ENCODE peak calls at places on chromosomes 4 and X, in four cellular contexts. One of them, this sample, is unnamed.

GRCh38 chr4:122152699-122153328 is 683 bp downstream of the BLTP1 start:
- DNase-seq in neural progenitor cell: peak; percentile 58
- DNase-seq in PC-3: peak; percentile 8
- DNase-seq in GM23248: peak; percentile 65
- DNase-seq in this sample: no peak

GRCh38 chr4:15339732-15340131 is 88.1 kb upstream of the C1QTNF7 start:
- DNase-seq in neural progenitor cell: no peak
- DNase-seq in PC-3: no peak
- DNase-seq in GM23248: no peak
- DNase-seq in this sample: no peak

GRCh38 chr4:2700031-2700430 is 56.1 kb downstream of the TNIP2 start:
- DNase-seq in neural progenitor cell: no peak
- DNase-seq in PC-3: no peak
- DNase-seq in GM23248: no peak
- DNase-seq in this sample: no peak

GRCh38 chr4:166144607-166145006 is 271.6 kb downstream of the TLL1 start:
- DNase-seq in neural progenitor cell: no peak
- DNase-seq in PC-3: no peak
- DNase-seq in GM23248: no peak
- DNase-seq in this sample: no peak

GRCh38 chr4:8744083-8744805 is 127.4 kb downstream of the HMX1 start:
- DNase-seq in neural progenitor cell: no peak
- DNase-seq in PC-3: no peak
- DNase-seq in GM23248: no peak
- DNase-seq in this sample: no peak

GRCh38 chrX:641671-642435 is 11.3 kb downstream of the SHOX start:
- DNase-seq in neural progenitor cell: no peak
- DNase-seq in PC-3: no peak
- DNase-seq in GM23248: no peak
- DNase-seq in this sample: no peak

GRCh38 chrX:54452920-54453319 is 12.7 kb downstream of the TSR2 start:
- DNase-seq in neural progenitor cell: peak; percentile 57
- DNase-seq in PC-3: peak; percentile 9
- DNase-seq in GM23248: peak; percentile 43
- DNase-seq in this sample: no peak

GRCh38 chrX:85992811-85993229 is 54.5 kb downstream of the CHM start:
- DNase-seq in neural progenitor cell: no peak
- DNase-seq in PC-3: peak; percentile 69
- DNase-seq in GM23248: peak; percentile 59
- DNase-seq in this sample: no peak

GRCh38 chr4:20019310-20020015 is 232.2 kb upstream of the SLIT2 start:
- DNase-seq in neural progenitor cell: no peak
- DNase-seq in PC-3: peak; percentile 82
- DNase-seq in GM23248: peak; percentile 59
- DNase-seq in this sample: no peak

GRCh38 chr4:64417974-64418373 is 8.7 kb upstream of the TECRL start:
- DNase-seq in neural progenitor cell: peak; percentile 18
- DNase-seq in PC-3: peak; percentile 73
- DNase-seq in GM23248: peak; percentile 1
- DNase-seq in this sample: no peak

GRCh38 chr4:145538636-145539035 is 57.0 kb downstream of the SMAD1 start:
- DNase-seq in neural progenitor cell: no peak
- DNase-seq in PC-3: no peak
- DNase-seq in GM23248: no peak
- DNase-seq in this sample: no peak

GRCh38 chr4:37244583-37245390 is at the start of gene NWD2:
- DNase-seq in neural progenitor cell: peak; percentile 74
- DNase-seq in PC-3: no peak
- DNase-seq in GM23248: peak; percentile 25
- DNase-seq in this sample: no peak

GRCh38 chr4:148015058-148015457 is 283.2 kb downstream of the ARHGAP10 start:
- DNase-seq in neural progenitor cell: no peak
- DNase-seq in PC-3: no peak
- DNase-seq in GM23248: no peak
- DNase-seq in this sample: no peak

GRCh38 chrX:2408856-2409255 is 91.9 kb downstream of the DHRSX start:
- DNase-seq in neural progenitor cell: no peak
- DNase-seq in PC-3: no peak
- DNase-seq in GM23248: no peak
- DNase-seq in this sample: no peak

GRCh38 chr4:80024335-80024734 is 48.7 kb downstream of the ANTXR2 start:
- DNase-seq in neural progenitor cell: no peak
- DNase-seq in PC-3: no peak
- DNase-seq in GM23248: no peak
- DNase-seq in this sample: no peak

GRCh38 chr4:90099795-90100194 is 27.4 kb upstream of the CCSER1 start:
- DNase-seq in neural progenitor cell: no peak
- DNase-seq in PC-3: peak; percentile 72
- DNase-seq in GM23248: peak; percentile 8
- DNase-seq in this sample: no peak

GRCh38 chr4:32689520-32689919 is 1969.4 kb downstream of the PCDH7 start:
- DNase-seq in neural progenitor cell: no peak
- DNase-seq in PC-3: peak; percentile 82
- DNase-seq in GM23248: no peak
- DNase-seq in this sample: no peak

GRCh38 chr4:62670509-62670908 is 1470.4 kb downstream of the ADGRL3 start:
- DNase-seq in neural progenitor cell: no peak
- DNase-seq in PC-3: no peak
- DNase-seq in GM23248: no peak
- DNase-seq in this sample: no peak

GRCh38 chrX:132086717-132087116 is 41.1 kb downstream of the FRMD7 start:
- DNase-seq in neural progenitor cell: no peak
- DNase-seq in PC-3: peak; percentile 65
- DNase-seq in GM23248: peak; percentile 20
- DNase-seq in this sample: no peak

GRCh38 chr4:172978848-172979247 is 189.8 kb upstream of the GALNT7 start:
- DNase-seq in neural progenitor cell: no peak
- DNase-seq in PC-3: no peak
- DNase-seq in GM23248: no peak
- DNase-seq in this sample: no peak

DNA sequence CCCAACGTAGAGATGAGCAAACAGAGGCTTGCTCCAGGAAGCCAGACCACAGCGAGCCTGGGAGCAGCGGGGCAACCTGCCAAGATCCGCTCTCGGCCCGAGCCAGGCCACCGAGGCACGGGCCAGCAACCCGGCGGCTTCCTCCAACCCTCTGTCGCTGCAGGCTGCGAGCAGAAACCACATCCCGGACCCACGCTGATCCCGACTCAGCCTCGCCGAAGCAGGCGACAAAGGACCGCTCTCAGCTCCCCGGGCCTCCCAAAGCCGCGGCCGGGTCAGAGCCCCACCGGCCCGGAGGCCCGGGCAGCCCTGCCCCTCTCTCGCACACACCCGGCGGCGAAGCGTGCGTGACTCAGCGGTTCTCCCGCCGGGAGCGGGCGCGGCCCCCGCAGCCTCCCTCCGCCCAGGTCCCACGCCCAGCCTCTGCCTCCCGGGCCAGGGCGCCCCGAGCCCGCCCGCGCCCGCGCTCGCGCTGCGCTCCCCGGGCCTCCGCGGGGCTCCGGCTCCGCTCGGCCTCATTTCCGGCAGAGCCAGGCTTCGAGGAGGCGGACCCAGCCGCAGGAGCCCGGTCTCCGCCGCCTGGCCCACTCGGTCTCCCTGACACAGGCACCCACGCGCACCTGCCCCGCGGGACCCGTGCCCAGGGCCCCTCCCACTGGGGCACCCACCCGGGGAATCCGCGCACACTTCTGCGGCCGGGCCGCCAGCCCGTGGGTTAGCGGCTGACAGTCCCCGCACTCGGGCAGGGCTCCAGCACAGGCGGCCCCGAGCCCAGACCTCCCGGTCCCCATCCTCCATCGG is 1.7 kb downstream of the PPP2R2C start:
- DNase-seq in neural progenitor cell: peak; percentile 66
- DNase-seq in PC-3: peak; percentile 68
- DNase-seq in GM23248: peak; percentile 63
- DNase-seq in this sample: no peak
- TF ChIP-seq EZH2 in neural progenitor cell: peak; percentile 75
- TF ChIP-seq EZH2 in PC-3: no peak
- TF ChIP-seq EZH2 in GM23248: no peak
- TF ChIP-seq EZH2 in this sample: no peak

GRCh38 chrX:13029341-13029740 is 15.1 kb downstream of the FAM9C start:
- DNase-seq in neural progenitor cell: no peak
- DNase-seq in PC-3: peak; percentile 80
- DNase-seq in GM23248: peak; percentile 48
- DNase-seq in this sample: no peak
- H3K4me3 ChIP-seq in neural progenitor cell: peak overlapping the region; percentile 23
- H3K4me3 ChIP-seq in PC-3: peak overlapping the region; percentile 44
- H3K4me3 ChIP-seq in GM23248: peak overlapping the region; percentile 42
- H3K4me3 ChIP-seq in this sample: peak overlapping the region; percentile 67

DNA sequence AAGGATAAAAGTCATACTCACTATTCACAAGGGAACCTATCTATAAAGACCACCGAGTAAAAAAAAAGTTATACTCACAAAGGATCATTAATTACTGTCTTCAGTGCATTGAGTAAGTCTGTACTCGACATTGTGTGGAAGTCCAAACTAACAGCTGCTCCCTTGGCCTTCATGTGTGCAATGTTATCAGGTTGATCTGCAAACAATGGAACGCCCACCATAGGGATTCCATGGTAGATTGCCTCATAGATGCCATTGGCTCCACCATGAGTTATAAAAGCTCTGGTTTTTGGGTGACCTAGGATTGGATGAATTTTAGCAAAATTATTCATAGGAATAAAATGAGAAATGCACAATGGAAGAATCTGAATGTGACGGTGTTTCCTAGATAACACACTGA is 10.6 kb downstream of the UGT2B4 start:
- DNase-seq in neural progenitor cell: no peak
- DNase-seq in PC-3: no peak
- DNase-seq in GM23248: no peak
- DNase-seq in this sample: no peak
- H3K9me3 ChIP-seq in neural progenitor cell: no peaks in the 10 kb centered on the region
- H3K9me3 ChIP-seq in PC-3: no peaks in the 10 kb centered on the region
- H3K9me3 ChIP-seq in GM23248: no peaks in the 10 kb centered on the region
- H3K9me3 ChIP-seq in this sample: no peaks in the 10 kb centered on the region

DNA sequence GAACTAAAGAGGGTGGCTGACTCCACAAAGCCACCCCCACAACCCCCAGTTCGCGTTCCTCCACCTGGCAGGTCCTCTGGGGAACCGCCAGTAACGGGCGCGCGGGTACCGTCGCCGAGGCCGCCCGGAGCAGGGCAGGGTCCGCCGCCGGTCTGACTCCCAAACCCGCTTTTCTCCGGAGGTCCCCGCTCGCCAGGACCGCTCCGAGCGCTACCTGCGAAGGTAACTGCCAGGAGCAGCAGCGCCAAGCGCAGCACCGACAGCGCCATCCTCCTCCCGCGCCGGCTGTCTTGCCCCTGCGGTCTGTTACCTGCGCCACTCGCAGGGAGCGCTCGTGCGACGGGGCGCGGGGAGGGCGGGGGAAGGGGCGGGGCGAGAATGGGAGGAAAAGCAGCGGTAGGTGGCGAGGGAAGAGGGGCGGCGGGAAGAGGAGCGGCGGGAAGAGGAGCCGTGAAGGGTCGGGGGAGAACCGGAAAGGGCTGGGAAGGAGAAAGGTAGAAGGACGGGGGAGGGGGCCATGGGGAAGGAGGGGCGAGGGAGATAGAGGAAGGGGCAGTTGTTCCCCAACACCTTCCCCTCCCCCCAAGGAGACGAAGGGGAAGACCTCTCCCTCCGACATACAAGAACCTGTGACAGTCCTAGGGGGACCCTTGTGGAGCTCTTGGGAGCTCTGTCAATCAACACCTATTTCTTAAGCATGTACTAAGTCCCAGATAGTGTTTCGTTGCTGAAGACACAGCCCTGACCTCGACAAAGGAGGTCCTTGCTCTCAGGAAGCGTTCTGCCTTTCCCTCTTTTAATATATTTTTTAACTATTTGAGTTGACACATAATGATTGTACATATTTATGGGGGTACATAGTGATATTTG is at the start of gene SPINK2:
- DNase-seq in neural progenitor cell: peak; percentile 87
- DNase-seq in PC-3: peak; percentile 67
- DNase-seq in GM23248: no peak
- DNase-seq in this sample: no peak
- TF ChIP-seq EZH2 in neural progenitor cell: peak; percentile 73
- TF ChIP-seq EZH2 in PC-3: no peak
- TF ChIP-seq EZH2 in GM23248: no peak
- TF ChIP-seq EZH2 in this sample: no peak

This sample was measured in SK-N-MC.